ENCODE peak calls at places on chromosomes 16 and 17, in five cellular contexts. D is nucleus accumbens; P is lung microvascular endothelial cell; N is A172; O is activated naive CD4-positive, alpha-beta T cell treated with Interleukin-2 at 50 U/mL for 16 hours. K is an unnamed sample.

GRCh38 chr17:44518032-44518431 is 14.8 kb upstream of the GPATCH8 start:
- DNase-seq in O (no peak), D (no peak), N (peak), P (peak), K (no peak)

GRCh38 chr17:30414486-30414885 is 35.8 kb downstream of the CPD start:
- DNase-seq in O (no peak), N (no peak), P (no peak), D (no peak), K (no peak)

GRCh38 chr16:14485131-14485551 is 144.9 kb downstream of the PARN start:
- DNase-seq in N (no peak), O (no peak), P (no peak), D (no peak), K (no peak)

GRCh38 chr17:57892820-57893595 is 43.2 kb upstream of the MRPS23 start:
- DNase-seq in O (no peak), N (peak), D (peak), P (peak), K (peak)

GRCh38 chr16:30637952-30638351 is 12.8 kb upstream of the PRR14 start:
- DNase-seq in P (peak), D (no peak), N (peak), O (no peak), K (no peak)

GRCh38 chr16:65950211-65950610 is 416.3 kb upstream of the CDH5 start:
- DNase-seq in N (no peak), O (no peak), P (no peak), D (no peak), K (no peak)

GRCh38 chr16:67666032-67666537 is 465 bp downstream of the ENKD1 start:
- DNase-seq in O (no peak), P (peak), D (no peak), N (no peak), K (peak)

GRCh38 chr16:12998376-12999085 is 97.1 kb downstream of the SHISA9 start:
- DNase-seq in N (no peak), O (no peak), P (no peak), D (no peak), K (no peak)

GRCh38 chr17:61504697-61505096 is 52.5 kb downstream of the TBX4 start:
- DNase-seq in D (no peak), N (peak), P (peak), O (no peak), K (no peak)

GRCh38 chr17:54172654-54173316 is 350.1 kb downstream of the KIF2B start:
- DNase-seq in D (no peak), P (peak), O (no peak), N (peak), K (no peak)

GRCh38 chr17:56681561-56682266 is 88.2 kb downstream of the NOG start:
- DNase-seq in N (peak), D (no peak), P (peak), O (no peak), K (no peak)

GRCh38 chr17:15999141-15999973 is at the start of the genes TTC19 and ZSWIM7:
- DNase-seq in O (peak), N (peak), P (peak), D (peak), K (peak)

GRCh38 chr17:6138761-6139446 is 68.7 kb downstream of the WSCD1 start:
- DNase-seq in D (no peak), O (no peak), N (no peak), P (no peak), K (no peak)

GRCh38 chr16:75312875-75313274 is 61.5 kb upstream of the BCAR1 start:
- DNase-seq in P (no peak), N (no peak), D (no peak), O (no peak), K (no peak)

GRCh38 chr16:51084074-51084928 is 66.8 kb downstream of the SALL1 start:
- DNase-seq in D (no peak), N (peak), P (no peak), O (no peak), K (no peak)

GRCh38 chr17:19915579-19915978 is 47.8 kb upstream of the ULK2 start:
- DNase-seq in P (no peak), O (no peak), N (no peak), D (no peak), K (no peak)

GRCh38 chr17:29836643-29837042 is 93.4 kb downstream of the SSH2 start:
- DNase-seq in N (peak), O (no peak), D (no peak), P (no peak), K (no peak)

GRCh38 chr16:88437367-88437964 is 15.6 kb upstream of the ZFPM1 start:
- DNase-seq in D (no peak), P (peak), N (no peak), O (peak), K (peak)

GRCh38 chr16:81242977-81243618 is 4.6 kb downstream of the BCO1 start:
- DNase-seq in P (no peak), D (no peak), O (no peak), N (no peak), K (no peak)

GRCh38 chr17:80840011-80840410 is 151.6 kb upstream of the CHMP6 start:
- DNase-seq in P (no peak), N (no peak), D (no peak), O (no peak), K (no peak)

GRCh38 chr17:40065041-40065770 is 2.4 kb downstream of the THRA start:
- DNase-seq in O (no peak), N (peak), D (no peak), P (no peak), K (no peak)

GRCh38 chr16:14196539-14196938 is 125.4 kb downstream of the MRTFB start:
- DNase-seq in O (no peak), P (peak), D (no peak), N (no peak), K (no peak)